ENCODE peak calls at places on chromosomes 7 and 10, in seven cellular contexts. One of them, this sample, is unnamed.

GRCh38 chr7:2024227-2024918 is 208.4 kb downstream of the MAD1L1 start:
- DNase-seq in H1: no peak
- DNase-seq in prostate gland: no peak
- DNase-seq in sigmoid colon: peak; percentile 54
- DNase-seq in HL-60: peak; percentile 16
- DNase-seq in transverse colon: no peak
- DNase-seq in HCT116: no peak
- DNase-seq in this sample: peak; percentile 10

GRCh38 chr7:137501561-137501960 is 158.0 kb upstream of the PTN start:
- DNase-seq in H1: no peak
- DNase-seq in prostate gland: no peak
- DNase-seq in sigmoid colon: no peak
- DNase-seq in HL-60: no peak
- DNase-seq in transverse colon: no peak
- DNase-seq in HCT116: no peak
- DNase-seq in this sample: no peak

GRCh38 chr10:24428410-24428782 is 219.5 kb downstream of the KIAA1217 start:
- DNase-seq in H1: no peak
- DNase-seq in prostate gland: no peak
- DNase-seq in sigmoid colon: no peak
- DNase-seq in HL-60: no peak
- DNase-seq in transverse colon: no peak
- DNase-seq in HCT116: peak; percentile 13
- DNase-seq in this sample: no peak

GRCh38 chr7:70446448-70447143 is 685.3 kb upstream of the GALNT17 start:
- DNase-seq in H1: no peak
- DNase-seq in prostate gland: no peak
- DNase-seq in sigmoid colon: no peak
- DNase-seq in HL-60: no peak
- DNase-seq in transverse colon: no peak
- DNase-seq in HCT116: no peak
- DNase-seq in this sample: no peak

GRCh38 chr7:146359181-146359580 is 242.6 kb downstream of the CNTNAP2 start:
- DNase-seq in H1: no peak
- DNase-seq in prostate gland: no peak
- DNase-seq in sigmoid colon: no peak
- DNase-seq in HL-60: no peak
- DNase-seq in transverse colon: no peak
- DNase-seq in HCT116: no peak
- DNase-seq in this sample: no peak

GRCh38 chr10:31075434-31075833 is 43.8 kb upstream of the ZNF438 start:
- DNase-seq in H1: no peak
- DNase-seq in prostate gland: no peak
- DNase-seq in sigmoid colon: no peak
- DNase-seq in HL-60: no peak
- DNase-seq in transverse colon: no peak
- DNase-seq in HCT116: no peak
- DNase-seq in this sample: no peak

GRCh38 chr10:105247831-105248499 is 606.9 kb downstream of the SORCS3 start:
- DNase-seq in H1: no peak
- DNase-seq in prostate gland: no peak
- DNase-seq in sigmoid colon: no peak
- DNase-seq in HL-60: no peak
- DNase-seq in transverse colon: no peak
- DNase-seq in HCT116: no peak
- DNase-seq in this sample: no peak

GRCh38 chr10:59388577-59388976 is 26.2 kb upstream of the FAM13C start:
- DNase-seq in H1: no peak
- DNase-seq in prostate gland: no peak
- DNase-seq in sigmoid colon: no peak
- DNase-seq in HL-60: no peak
- DNase-seq in transverse colon: no peak
- DNase-seq in HCT116: no peak
- DNase-seq in this sample: no peak

GRCh38 chr7:81611040-81611439 is 158.8 kb downstream of the HGF start:
- DNase-seq in H1: no peak
- DNase-seq in prostate gland: no peak
- DNase-seq in sigmoid colon: no peak
- DNase-seq in HL-60: no peak
- DNase-seq in transverse colon: no peak
- DNase-seq in HCT116: no peak
- DNase-seq in this sample: no peak

GRCh38 chr7:81606078-81606863 is 163.6 kb downstream of the HGF start:
- DNase-seq in H1: no peak
- DNase-seq in prostate gland: no peak
- DNase-seq in sigmoid colon: no peak
- DNase-seq in HL-60: no peak
- DNase-seq in transverse colon: no peak
- DNase-seq in HCT116: no peak
- DNase-seq in this sample: no peak

GRCh38 chr7:81607987-81608386 is 161.9 kb downstream of the HGF start:
- DNase-seq in H1: no peak
- DNase-seq in prostate gland: no peak
- DNase-seq in sigmoid colon: no peak
- DNase-seq in HL-60: no peak
- DNase-seq in transverse colon: no peak
- DNase-seq in HCT116: no peak
- DNase-seq in this sample: no peak

GRCh38 chr7:81611805-81612204 is 158.0 kb downstream of the HGF start:
- DNase-seq in H1: no peak
- DNase-seq in prostate gland: no peak
- DNase-seq in sigmoid colon: no peak
- DNase-seq in HL-60: no peak
- DNase-seq in transverse colon: no peak
- DNase-seq in HCT116: no peak
- DNase-seq in this sample: no peak

GRCh38 chr7:81608748-81609382 is 161.0 kb downstream of the HGF start:
- DNase-seq in H1: no peak
- DNase-seq in prostate gland: no peak
- DNase-seq in sigmoid colon: no peak
- DNase-seq in HL-60: peak; percentile 1
- DNase-seq in transverse colon: no peak
- DNase-seq in HCT116: no peak
- DNase-seq in this sample: no peak
- TF ChIP-seq POLR2AphosphoS5 in H1: no peak
- TF ChIP-seq POLR2AphosphoS5 in prostate gland: no peak
- TF ChIP-seq POLR2AphosphoS5 in sigmoid colon: no peak
- TF ChIP-seq POLR2AphosphoS5 in HL-60: no peak
- TF ChIP-seq POLR2AphosphoS5 in transverse colon: no peak
- TF ChIP-seq POLR2AphosphoS5 in HCT116: no peak
- TF ChIP-seq POLR2AphosphoS5 in this sample: no peak

GRCh38 chr10:120420421-120420820 is 36.6 kb upstream of the PLPP4 start:
- DNase-seq in H1: no peak
- DNase-seq in prostate gland: no peak
- DNase-seq in sigmoid colon: no peak
- DNase-seq in HL-60: no peak
- DNase-seq in transverse colon: no peak
- DNase-seq in HCT116: no peak
- DNase-seq in this sample: no peak
- H3K27ac ChIP-seq in H1: no peak overlapping the region
- H3K27ac ChIP-seq in prostate gland: no peak overlapping the region
- H3K27ac ChIP-seq in sigmoid colon: no peak overlapping the region
- H3K27ac ChIP-seq in HL-60: no peak overlapping the region
- H3K27ac ChIP-seq in transverse colon: no peak overlapping the region
- H3K27ac ChIP-seq in HCT116: no peak overlapping the region
- H3K27ac ChIP-seq in this sample: no peak overlapping the region

GRCh38 chr7:87192784-87193487 is 26.6 kb downstream of the TMEM243 start:
- DNase-seq in H1: no peak
- DNase-seq in prostate gland: no peak
- DNase-seq in sigmoid colon: no peak
- DNase-seq in HL-60: no peak
- DNase-seq in transverse colon: no peak
- DNase-seq in HCT116: no peak
- DNase-seq in this sample: no peak
- TF ChIP-seq POLR2AphosphoS5 in H1: peak; percentile 8
- TF ChIP-seq POLR2AphosphoS5 in prostate gland: no peak
- TF ChIP-seq POLR2AphosphoS5 in sigmoid colon: no peak
- TF ChIP-seq POLR2AphosphoS5 in HL-60: no peak
- TF ChIP-seq POLR2AphosphoS5 in transverse colon: no peak
- TF ChIP-seq POLR2AphosphoS5 in HCT116: no peak
- TF ChIP-seq POLR2AphosphoS5 in this sample: no peak

GRCh38 chr10:63711361-63711760 is 190.2 kb downstream of the REEP3 start:
- DNase-seq in H1: no peak
- DNase-seq in prostate gland: peak; percentile 53
- DNase-seq in sigmoid colon: no peak
- DNase-seq in HL-60: no peak
- DNase-seq in transverse colon: no peak
- DNase-seq in HCT116: no peak
- DNase-seq in this sample: no peak
- H3K27ac ChIP-seq in H1: no peak overlapping the region
- H3K27ac ChIP-seq in prostate gland: peak overlapping the region; percentile 71
- H3K27ac ChIP-seq in sigmoid colon: peak overlapping the region; percentile 94
- H3K27ac ChIP-seq in HL-60: no peak overlapping the region
- H3K27ac ChIP-seq in transverse colon: peak overlapping the region; percentile 86
- H3K27ac ChIP-seq in HCT116: peak overlapping the region; percentile 75
- H3K27ac ChIP-seq in this sample: no peak overlapping the region

DNA sequence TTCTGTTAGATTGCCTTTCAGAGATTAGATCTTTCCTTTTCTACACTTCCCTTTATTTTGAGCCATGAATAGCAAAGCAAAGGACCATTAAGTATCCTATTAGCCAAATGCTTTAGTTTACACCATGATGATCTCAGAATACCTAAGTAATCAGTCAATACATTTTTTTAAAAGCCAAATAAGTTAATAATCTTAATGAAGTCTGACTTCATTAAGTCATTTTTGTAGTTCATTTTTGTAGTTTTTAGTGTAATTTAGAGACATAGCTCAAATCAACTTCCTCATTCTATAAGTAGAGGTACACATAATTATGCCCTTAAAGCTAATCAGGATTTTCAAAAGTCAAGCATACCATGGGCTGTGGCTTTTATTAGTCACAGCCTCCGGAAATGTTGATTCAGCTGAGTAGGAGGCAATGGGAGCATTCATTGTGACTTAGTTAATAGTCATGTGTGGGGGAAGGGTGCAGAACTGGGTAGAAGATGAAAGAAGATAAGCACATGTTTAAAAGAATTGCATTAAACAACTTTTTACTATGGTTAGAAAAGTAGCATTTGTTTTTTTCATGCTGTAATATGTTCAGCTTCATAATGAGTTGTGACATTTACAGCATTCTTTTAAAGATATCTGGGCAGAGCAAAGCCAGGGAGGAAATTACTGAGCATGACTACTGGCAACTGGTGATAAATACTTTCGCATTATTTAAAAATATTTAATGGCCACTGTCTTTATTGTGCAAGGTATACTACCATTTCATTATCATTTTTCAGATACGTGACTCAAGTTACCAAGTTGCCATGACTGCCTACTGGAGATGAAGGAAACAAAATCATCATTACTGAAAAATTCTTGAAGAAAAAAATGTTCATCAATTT is 57.3 kb upstream of the CCDC71L start:
- DNase-seq in H1: no peak
- DNase-seq in prostate gland: no peak
- DNase-seq in sigmoid colon: no peak
- DNase-seq in HL-60: peak; percentile 76
- DNase-seq in transverse colon: no peak
- DNase-seq in HCT116: peak; percentile 87
- DNase-seq in this sample: peak; percentile 98
- TF ChIP-seq POLR2AphosphoS5 in H1: no peak
- TF ChIP-seq POLR2AphosphoS5 in prostate gland: peak; percentile 34
- TF ChIP-seq POLR2AphosphoS5 in sigmoid colon: peak; percentile 27
- TF ChIP-seq POLR2AphosphoS5 in HL-60: peak; percentile 54
- TF ChIP-seq POLR2AphosphoS5 in transverse colon: no peak
- TF ChIP-seq POLR2AphosphoS5 in HCT116: peak; percentile 74
- TF ChIP-seq POLR2AphosphoS5 in this sample: peak; percentile 67

This sample was measured in SK-N-MC.